ENCODE peak calls at places on chromosomes 13 and 19, in seven cellular contexts. One of them, this sample, is unnamed.

GRCh38 chr13:89748716-89749115 is 1598.8 kb upstream of the MIR17HG start:
- DNase-seq in GM10248: no peak
- DNase-seq in progenitor cell of endocrine pancreas: no peak
- DNase-seq in lower leg skin: no peak
- DNase-seq in fibroblast of lung: no peak
- DNase-seq in psoas muscle: no peak
- DNase-seq in Caco-2: no peak
- DNase-seq in this sample: no peak

GRCh38 chr13:90105881-90106496 is 1241.5 kb upstream of the MIR17HG start:
- DNase-seq in GM10248: no peak
- DNase-seq in progenitor cell of endocrine pancreas: no peak
- DNase-seq in lower leg skin: no peak
- DNase-seq in fibroblast of lung: peak
- DNase-seq in psoas muscle: no peak
- DNase-seq in Caco-2: no peak
- DNase-seq in this sample: no peak

GRCh38 chr13:41054212-41054877 is 7.0 kb upstream of the WBP4 start:
- DNase-seq in GM10248: peak
- DNase-seq in progenitor cell of endocrine pancreas: no peak
- DNase-seq in lower leg skin: no peak
- DNase-seq in fibroblast of lung: peak
- DNase-seq in psoas muscle: no peak
- DNase-seq in Caco-2: peak
- DNase-seq in this sample: no peak

GRCh38 chr19:54431255-54431838 is 16.1 kb downstream of the TTYH1 start:
- DNase-seq in GM10248: no peak
- DNase-seq in progenitor cell of endocrine pancreas: no peak
- DNase-seq in lower leg skin: no peak
- DNase-seq in fibroblast of lung: no peak
- DNase-seq in psoas muscle: peak
- DNase-seq in Caco-2: no peak
- DNase-seq in this sample: no peak

GRCh38 chr19:2475018-2475701 is 767 bp upstream of the GADD45B start:
- DNase-seq in GM10248: peak
- DNase-seq in progenitor cell of endocrine pancreas: no peak
- DNase-seq in lower leg skin: no peak
- DNase-seq in fibroblast of lung: peak
- DNase-seq in psoas muscle: peak
- DNase-seq in Caco-2: peak
- DNase-seq in this sample: peak

GRCh38 chr19:53879145-53880037 is 2.6 kb upstream of the PRKCG start:
- DNase-seq in GM10248: peak
- DNase-seq in progenitor cell of endocrine pancreas: peak
- DNase-seq in lower leg skin: peak
- DNase-seq in fibroblast of lung: peak
- DNase-seq in psoas muscle: peak
- DNase-seq in Caco-2: peak
- DNase-seq in this sample: peak

GRCh38 chr13:21022056-21022693 is 39.2 kb downstream of the LATS2 start:
- DNase-seq in GM10248: no peak
- DNase-seq in progenitor cell of endocrine pancreas: no peak
- DNase-seq in lower leg skin: no peak
- DNase-seq in fibroblast of lung: no peak
- DNase-seq in psoas muscle: no peak
- DNase-seq in Caco-2: no peak
- DNase-seq in this sample: no peak

GRCh38 chr19:33285441-33285927 is 16.9 kb downstream of the CEBPA start:
- DNase-seq in GM10248: no peak
- DNase-seq in progenitor cell of endocrine pancreas: no peak
- DNase-seq in lower leg skin: no peak
- DNase-seq in fibroblast of lung: no peak
- DNase-seq in psoas muscle: no peak
- DNase-seq in Caco-2: no peak
- DNase-seq in this sample: no peak

GRCh38 chr19:13018037-13018914 is 23.0 kb downstream of the NFIX start:
- DNase-seq in GM10248: no peak
- DNase-seq in progenitor cell of endocrine pancreas: no peak
- DNase-seq in lower leg skin: no peak
- DNase-seq in fibroblast of lung: peak
- DNase-seq in psoas muscle: peak
- DNase-seq in Caco-2: no peak
- DNase-seq in this sample: no peak

GRCh38 chr19:6233051-6233826 is 46.5 kb downstream of the MLLT1 start:
- DNase-seq in GM10248: no peak
- DNase-seq in progenitor cell of endocrine pancreas: no peak
- DNase-seq in lower leg skin: no peak
- DNase-seq in fibroblast of lung: peak
- DNase-seq in psoas muscle: peak
- DNase-seq in Caco-2: peak
- DNase-seq in this sample: no peak

GRCh38 chr13:30819136-30819875 is 84.0 kb downstream of the ALOX5AP start:
- DNase-seq in GM10248: no peak
- DNase-seq in progenitor cell of endocrine pancreas: no peak
- DNase-seq in lower leg skin: no peak
- DNase-seq in fibroblast of lung: no peak
- DNase-seq in psoas muscle: no peak
- DNase-seq in Caco-2: no peak
- DNase-seq in this sample: no peak

GRCh38 chr13:77729502-77730221 is 32.2 kb downstream of the SLAIN1 start:
- DNase-seq in GM10248: peak
- DNase-seq in progenitor cell of endocrine pancreas: no peak
- DNase-seq in lower leg skin: no peak
- DNase-seq in fibroblast of lung: no peak
- DNase-seq in psoas muscle: no peak
- DNase-seq in Caco-2: no peak
- DNase-seq in this sample: no peak

GRCh38 chr19:18780081-18780480 is 11.0 kb downstream of the COMP start:
- DNase-seq in GM10248: no peak
- DNase-seq in progenitor cell of endocrine pancreas: no peak
- DNase-seq in lower leg skin: no peak
- DNase-seq in fibroblast of lung: no peak
- DNase-seq in psoas muscle: no peak
- DNase-seq in Caco-2: no peak
- DNase-seq in this sample: no peak

GRCh38 chr13:79062291-79062690 is 343.8 kb downstream of the RBM26 start:
- DNase-seq in GM10248: no peak
- DNase-seq in progenitor cell of endocrine pancreas: no peak
- DNase-seq in lower leg skin: no peak
- DNase-seq in fibroblast of lung: no peak
- DNase-seq in psoas muscle: no peak
- DNase-seq in Caco-2: no peak
- DNase-seq in this sample: no peak

GRCh38 chr13:94722596-94722995 is 10.3 kb upstream of the SOX21 start:
- DNase-seq in GM10248: no peak
- DNase-seq in progenitor cell of endocrine pancreas: no peak
- DNase-seq in lower leg skin: no peak
- DNase-seq in fibroblast of lung: no peak
- DNase-seq in psoas muscle: no peak
- DNase-seq in Caco-2: no peak
- DNase-seq in this sample: no peak

GRCh38 chr19:3655402-3656072 is 28.9 kb upstream of the CACTIN start:
- DNase-seq in GM10248: no peak
- DNase-seq in progenitor cell of endocrine pancreas: no peak
- DNase-seq in lower leg skin: no peak
- DNase-seq in fibroblast of lung: peak
- DNase-seq in psoas muscle: no peak
- DNase-seq in Caco-2: no peak
- DNase-seq in this sample: peak

GRCh38 chr19:46609511-46610412 is 8.6 kb downstream of the CALM3 start:
- DNase-seq in GM10248: peak
- DNase-seq in progenitor cell of endocrine pancreas: no peak
- DNase-seq in lower leg skin: no peak
- DNase-seq in fibroblast of lung: no peak
- DNase-seq in psoas muscle: peak
- DNase-seq in Caco-2: no peak
- DNase-seq in this sample: no peak

GRCh38 chr13:94706854-94707399 is 5.4 kb downstream of the SOX21 start:
- DNase-seq in GM10248: no peak
- DNase-seq in progenitor cell of endocrine pancreas: no peak
- DNase-seq in lower leg skin: no peak
- DNase-seq in fibroblast of lung: no peak
- DNase-seq in psoas muscle: no peak
- DNase-seq in Caco-2: no peak
- DNase-seq in this sample: no peak

GRCh38 chr13:50529154-50529882 is 314.2 kb downstream of the DLEU7 start:
- DNase-seq in GM10248: no peak
- DNase-seq in progenitor cell of endocrine pancreas: no peak
- DNase-seq in lower leg skin: peak
- DNase-seq in fibroblast of lung: peak
- DNase-seq in psoas muscle: peak
- DNase-seq in Caco-2: peak
- DNase-seq in this sample: no peak

GRCh38 chr13:61734683-61735082 is 319.0 kb upstream of the PCDH20 start:
- DNase-seq in GM10248: no peak
- DNase-seq in progenitor cell of endocrine pancreas: no peak
- DNase-seq in lower leg skin: no peak
- DNase-seq in fibroblast of lung: no peak
- DNase-seq in psoas muscle: no peak
- DNase-seq in Caco-2: no peak
- DNase-seq in this sample: no peak

GRCh38 chr19:29259867-29260281 is 46.9 kb upstream of the UQCRFS1 start:
- DNase-seq in GM10248: no peak
- DNase-seq in progenitor cell of endocrine pancreas: no peak
- DNase-seq in lower leg skin: no peak
- DNase-seq in fibroblast of lung: no peak
- DNase-seq in psoas muscle: no peak
- DNase-seq in Caco-2: no peak
- DNase-seq in this sample: no peak

GRCh38 chr19:29256516-29256915 is 43.6 kb upstream of the UQCRFS1 start:
- DNase-seq in GM10248: no peak
- DNase-seq in progenitor cell of endocrine pancreas: no peak
- DNase-seq in lower leg skin: no peak
- DNase-seq in fibroblast of lung: no peak
- DNase-seq in psoas muscle: no peak
- DNase-seq in Caco-2: no peak
- DNase-seq in this sample: no peak

GRCh38 chr19:29260477-29261317 is 47.7 kb upstream of the UQCRFS1 start:
- DNase-seq in GM10248: peak
- DNase-seq in progenitor cell of endocrine pancreas: peak
- DNase-seq in lower leg skin: no peak
- DNase-seq in fibroblast of lung: no peak
- DNase-seq in psoas muscle: no peak
- DNase-seq in Caco-2: peak
- DNase-seq in this sample: no peak

GRCh38 chr19:29262085-29262484 is 49.1 kb upstream of the UQCRFS1 start:
- DNase-seq in GM10248: no peak
- DNase-seq in progenitor cell of endocrine pancreas: no peak
- DNase-seq in lower leg skin: no peak
- DNase-seq in fibroblast of lung: no peak
- DNase-seq in psoas muscle: no peak
- DNase-seq in Caco-2: no peak
- DNase-seq in this sample: no peak

GRCh38 chr19:29259153-29259552 is 46.2 kb upstream of the UQCRFS1 start:
- DNase-seq in GM10248: no peak
- DNase-seq in progenitor cell of endocrine pancreas: no peak
- DNase-seq in lower leg skin: no peak
- DNase-seq in fibroblast of lung: no peak
- DNase-seq in psoas muscle: no peak
- DNase-seq in Caco-2: peak
- DNase-seq in this sample: no peak
- TF ChIP-seq CTCF in GM10248: peak
- TF ChIP-seq CTCF in progenitor cell of endocrine pancreas: peak
- TF ChIP-seq CTCF in lower leg skin: no peak
- TF ChIP-seq CTCF in fibroblast of lung: peak
- TF ChIP-seq CTCF in psoas muscle: peak
- TF ChIP-seq CTCF in Caco-2: peak
- TF ChIP-seq CTCF in this sample: no peak

DNA sequence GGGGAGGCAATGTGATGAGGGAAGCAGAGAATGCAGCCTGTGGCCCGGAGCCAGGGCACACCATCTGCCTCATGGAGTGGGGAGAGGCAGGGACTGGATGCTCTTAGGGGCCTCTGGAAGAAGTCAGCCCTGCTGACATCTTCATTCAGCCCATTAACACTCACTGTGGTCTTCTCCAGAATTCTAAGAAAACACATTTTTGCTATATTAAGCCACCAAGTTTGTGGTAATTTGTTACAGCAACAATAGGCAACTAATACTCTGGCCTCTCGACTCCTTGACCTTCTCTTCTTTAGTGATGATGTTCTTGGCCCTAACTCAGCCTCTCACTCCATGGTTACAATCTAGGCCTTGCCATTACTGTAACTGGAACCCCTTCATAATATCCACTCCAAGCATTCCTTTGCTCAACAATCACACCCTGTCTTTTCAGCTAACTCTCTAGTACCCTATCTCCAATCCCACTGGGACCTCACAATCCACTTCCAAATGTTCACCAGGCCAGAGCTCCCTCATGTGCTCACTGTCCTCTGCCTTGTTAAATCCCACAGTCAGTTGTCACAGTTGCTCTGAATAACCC is 98.5 kb downstream of the MIPEP start:
- DNase-seq in GM10248: no peak
- DNase-seq in progenitor cell of endocrine pancreas: no peak
- DNase-seq in lower leg skin: no peak
- DNase-seq in fibroblast of lung: peak
- DNase-seq in psoas muscle: no peak
- DNase-seq in Caco-2: no peak
- DNase-seq in this sample: no peak
- TF ChIP-seq CTCF in GM10248: no peak
- TF ChIP-seq CTCF in progenitor cell of endocrine pancreas: no peak
- TF ChIP-seq CTCF in lower leg skin: no peak
- TF ChIP-seq CTCF in fibroblast of lung: no peak
- TF ChIP-seq CTCF in psoas muscle: no peak
- TF ChIP-seq CTCF in Caco-2: no peak
- TF ChIP-seq CTCF in this sample: no peak

DNA sequence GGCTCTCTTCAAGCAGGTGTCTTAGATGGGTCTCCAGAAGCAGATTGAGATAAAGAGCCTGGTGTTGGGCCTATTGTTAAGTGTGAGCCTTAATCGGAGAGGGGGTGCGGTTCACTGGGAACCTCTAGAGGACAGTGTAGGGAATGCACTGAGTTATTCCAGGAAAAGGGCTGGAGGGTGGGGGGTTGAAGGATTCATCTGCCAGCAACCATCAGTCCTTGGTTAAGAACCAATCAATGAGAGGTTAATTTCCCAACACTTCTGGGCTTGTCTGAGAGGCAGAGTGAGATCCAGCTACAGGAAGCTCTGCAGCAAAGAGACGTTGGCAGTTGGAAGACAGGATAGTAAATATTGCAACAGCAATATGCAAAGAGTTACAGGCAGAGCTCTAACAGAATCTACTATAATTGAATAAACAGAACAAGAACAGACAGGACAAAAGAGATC is 28.7 kb downstream of the CYP4F2 start:
- DNase-seq in GM10248: peak
- DNase-seq in progenitor cell of endocrine pancreas: no peak
- DNase-seq in lower leg skin: peak
- DNase-seq in fibroblast of lung: peak
- DNase-seq in psoas muscle: no peak
- DNase-seq in Caco-2: peak
- DNase-seq in this sample: no peak
- TF ChIP-seq CTCF in GM10248: peak
- TF ChIP-seq CTCF in progenitor cell of endocrine pancreas: no peak
- TF ChIP-seq CTCF in lower leg skin: no peak
- TF ChIP-seq CTCF in fibroblast of lung: peak
- TF ChIP-seq CTCF in psoas muscle: peak
- TF ChIP-seq CTCF in Caco-2: peak
- TF ChIP-seq CTCF in this sample: no peak

DNA sequence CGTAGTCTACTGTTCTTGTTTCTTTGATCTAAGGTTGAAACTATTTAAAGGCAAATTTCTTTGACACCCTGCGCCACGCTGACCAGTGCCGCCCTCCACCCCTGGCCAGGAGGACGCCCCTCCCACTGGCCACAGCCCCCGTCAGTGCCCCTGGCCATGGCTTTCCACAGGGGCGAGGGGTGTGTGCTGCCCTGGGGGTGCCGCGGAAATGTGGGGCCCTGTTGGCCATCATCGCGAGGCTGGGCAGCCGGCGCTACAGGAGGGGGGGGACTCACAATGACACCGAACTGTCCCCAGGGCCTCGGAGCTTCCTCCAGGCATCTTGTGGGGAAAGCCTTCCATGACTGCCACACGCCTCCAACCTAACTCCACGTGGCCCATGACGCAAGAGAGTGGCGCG is 10.9 kb downstream of the SHC2 start:
- DNase-seq in GM10248: no peak
- DNase-seq in progenitor cell of endocrine pancreas: no peak
- DNase-seq in lower leg skin: no peak
- DNase-seq in fibroblast of lung: no peak
- DNase-seq in psoas muscle: no peak
- DNase-seq in Caco-2: no peak
- DNase-seq in this sample: no peak
- TF ChIP-seq CTCF in GM10248: no peak
- TF ChIP-seq CTCF in progenitor cell of endocrine pancreas: no peak
- TF ChIP-seq CTCF in lower leg skin: no peak
- TF ChIP-seq CTCF in fibroblast of lung: no peak
- TF ChIP-seq CTCF in psoas muscle: no peak
- TF ChIP-seq CTCF in Caco-2: no peak
- TF ChIP-seq CTCF in this sample: no peak

This sample was measured in activated B cell treated with CpG ODN at 0.5 μM for 24 hours.